ENCODE peak calls at places on chromosomes 16 and 17, in five cellular contexts. Y is lung, M is GM23338, V is MM.1S, F is fibroblast of mammary gland. U is an unnamed sample.

GRCh38 chr17:35895602-35896001 is 15.4 kb upstream of the CCL5 start:
- DNase-seq in Y (no peak), M (no peak), V (no peak), F (no peak), U (no peak)

GRCh38 chr16:57823836-57824235 is 21.5 kb upstream of the KIFC3 start:
- DNase-seq in Y (no peak), M (no peak), V (no peak), F (no peak), U (no peak)

GRCh38 chr16:56600398-56600999 is 7.9 kb upstream of the MT2A start:
- DNase-seq in Y (no peak), M (peak; percentile 80), V (peak; percentile 66), F (peak; percentile 73), U (no peak)

GRCh38 chr17:77214743-77215142 is 74.0 kb downstream of the SEC14L1 start:
- DNase-seq in Y (peak; percentile 48), M (peak; percentile 79), V (no peak), F (peak; percentile 34), U (no peak)

GRCh38 chr16:86406056-86406455 is 104.3 kb upstream of the FOXF1 start:
- DNase-seq in Y (no peak), M (no peak), V (no peak), F (no peak), U (no peak)

GRCh38 chr17:34667656-34668055 is 88.3 kb downstream of the TMEM132E start:
- DNase-seq in Y (no peak), M (no peak), V (no peak), F (no peak), U (no peak)

GRCh38 chr16:67279296-67280089 is at the start of gene PLEKHG4:
- DNase-seq in Y (peak; percentile 76), M (peak; percentile 86), V (peak; percentile 87), F (peak; percentile 74), U (peak; percentile 86)

GRCh38 chr16:20377181-20377580 is 24.7 kb upstream of the UMOD start:
- DNase-seq in Y (no peak), M (no peak), V (no peak), F (no peak), U (no peak)

GRCh38 chr16:84569382-84569987 is 48.4 kb downstream of the COTL1 start:
- DNase-seq in Y (peak; percentile 40), M (no peak), V (no peak), F (no peak), U (no peak)

GRCh38 chr17:37791434-37791833 is 46.6 kb upstream of the HNF1B start:
- DNase-seq in Y (no peak), M (peak; percentile 59), V (peak; percentile 77), F (peak; percentile 51), U (peak; percentile 53)

GRCh38 chr17:9274973-9275372 is 253.7 kb downstream of the NTN1 start:
- DNase-seq in Y (no peak), M (no peak), V (no peak), F (no peak), U (no peak)

GRCh38 chr17:75773121-75773807 is 8.3 kb upstream of the GALK1 start:
- DNase-seq in Y (no peak), M (no peak), V (no peak), F (no peak), U (no peak)

GRCh38 chr16:12210258-12210880 is 233.8 kb downstream of the SNX29 start:
- DNase-seq in Y (no peak), M (no peak), V (no peak), F (no peak), U (no peak)

GRCh38 chr16:80100846-80101451 is 439.8 kb upstream of the DYNLRB2 start:
- DNase-seq in Y (no peak), M (no peak), V (peak; percentile 18), F (no peak), U (no peak)

GRCh38 chr17:35074711-35075707 is 11.5 kb upstream of the RFFL start:
- DNase-seq in Y (no peak), M (no peak), V (no peak), F (no peak), U (no peak)

GRCh38 chr16:82832861-82833260 is 206.1 kb downstream of the CDH13 start:
- DNase-seq in Y (no peak), M (no peak), V (no peak), F (peak; percentile 87), U (no peak)

GRCh38 chr17:333626-334396 is 18.8 kb downstream of the RPH3AL start:
- DNase-seq in Y (peak; percentile 54), M (peak; percentile 57), V (no peak), F (peak; percentile 10), U (no peak)

GRCh38 chr16:11619327-11619851 is 32.7 kb upstream of the LITAF start:
- DNase-seq in Y (no peak), M (no peak), V (peak; percentile 93), F (no peak), U (peak; percentile 52)

GRCh38 chr17:4479340-4479981 is 19.2 kb upstream of the SPNS2 start:
- DNase-seq in Y (no peak), M (no peak), V (no peak), F (no peak), U (no peak)

GRCh38 chr17:7848131-7848579 is 6.7 kb upstream of the TMEM88 start:
- DNase-seq in Y (no peak), M (no peak), V (no peak), F (no peak), U (no peak)

GRCh38 chr16:24035127-24035842 is 199.5 kb downstream of the PRKCB start:
- DNase-seq in Y (no peak), M (no peak), V (no peak), F (no peak), U (no peak)

GRCh38 chr17:44385287-44386181 is 3.9 kb downstream of the ITGA2B start:
- DNase-seq in Y (peak; percentile 78), M (peak; percentile 96), V (peak; percentile 76), F (peak; percentile 51), U (peak; percentile 87)
- TF ChIP-seq CTCF in Y (no peak), M (peak; percentile 34), V (peak; percentile 19), F (no peak), U (peak; percentile 31)

DNA sequence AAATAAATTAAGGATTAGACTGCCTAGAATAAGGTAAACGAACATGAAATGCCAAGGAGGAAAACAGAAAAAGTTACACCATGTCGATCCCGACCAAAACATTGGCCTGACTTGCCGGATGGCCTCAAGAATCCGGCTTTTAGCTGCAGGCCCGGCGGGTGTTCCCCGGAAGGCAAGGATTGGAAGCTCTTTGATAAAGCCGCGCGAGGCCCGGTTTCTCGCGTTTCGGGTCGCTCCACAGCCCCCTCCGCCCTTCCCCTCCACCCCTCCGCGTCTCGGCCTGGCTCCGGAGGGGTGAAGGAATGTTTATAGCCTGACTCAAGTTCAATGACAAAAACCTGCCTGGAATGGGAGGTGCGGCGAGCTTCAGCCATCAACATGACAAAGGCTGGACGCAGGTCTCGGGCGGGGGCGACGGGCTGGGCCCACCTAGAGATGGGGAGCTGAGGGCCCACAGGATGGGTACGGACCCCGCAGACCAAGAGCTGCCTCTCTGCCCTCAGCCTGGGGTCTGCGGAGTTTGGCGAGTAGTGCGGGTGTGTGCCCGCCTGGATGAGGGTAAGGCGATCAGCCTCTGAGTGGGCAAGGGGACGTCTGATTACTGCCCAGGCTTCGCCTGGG is 2.6 kb downstream of the PRAC1 start:
- DNase-seq in Y (no peak), M (peak; percentile 95), V (no peak), F (no peak), U (no peak)
- H3K4me3 ChIP-seq in Y (no peak overlapping the region), M (peak overlapping the region; percentile 57), V (no peak overlapping the region), F (no peak overlapping the region), U (no peak overlapping the region)

GRCh38 chr17:48322060-48322459 is 108.0 kb downstream of the SKAP1 start:
- DNase-seq in Y (no peak), M (no peak), V (no peak), F (peak; percentile 28), U (no peak)
- TF ChIP-seq CTCF in Y (no peak), M (no peak), V (peak; percentile 14), F (peak; percentile 26), U (no peak)

GRCh38 chr17:41771389-41772206 is 14.9 kb downstream of the JUP start:
- DNase-seq in Y (no peak), M (no peak), V (no peak), F (no peak), U (no peak)

GRCh38 chr17:41773190-41773588 is 13.3 kb downstream of the JUP start:
- DNase-seq in Y (peak; percentile 63), M (peak; percentile 67), V (no peak), F (peak; percentile 86), U (no peak)

GRCh38 chr17:41773731-41774193 is 12.7 kb downstream of the JUP start:
- DNase-seq in Y (no peak), M (no peak), V (no peak), F (no peak), U (no peak)

GRCh38 chr17:41772218-41772585 is 14.3 kb downstream of the JUP start:
- DNase-seq in Y (peak; percentile 72), M (peak; percentile 87), V (no peak), F (no peak), U (no peak)

DNA sequence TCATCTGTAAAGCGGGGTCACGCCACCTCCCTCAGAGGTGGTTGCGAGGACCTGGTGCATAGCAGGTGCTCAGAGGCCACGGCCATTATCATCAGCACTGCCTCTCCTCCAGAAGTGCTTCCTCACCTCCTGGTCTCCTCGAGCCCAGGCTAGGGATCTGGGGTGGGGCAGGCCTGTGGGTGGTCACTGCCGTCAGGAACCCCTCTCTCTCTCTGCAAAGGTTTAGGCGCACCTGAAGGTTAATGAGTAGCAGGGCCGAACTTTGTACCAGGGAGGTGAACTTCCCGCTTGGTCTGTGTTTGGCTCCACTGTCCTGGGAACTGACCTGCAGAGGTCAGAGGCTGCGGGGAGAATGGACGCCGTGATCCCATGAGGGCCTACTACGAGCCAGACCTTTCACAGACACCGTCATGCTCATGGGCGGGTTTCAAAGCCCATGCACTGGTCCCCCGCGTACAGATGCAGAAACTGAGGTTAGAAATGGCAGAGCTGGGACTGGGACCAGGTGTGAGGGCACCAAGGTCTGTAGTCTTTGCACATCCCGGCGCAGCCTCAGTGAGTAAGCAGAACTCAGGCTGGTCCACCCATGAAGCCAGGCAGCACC is 13.8 kb downstream of the JUP start:
- DNase-seq in Y (no peak), M (no peak), V (no peak), F (no peak), U (no peak)
- H3K4me3 ChIP-seq in Y (no peak overlapping the region), M (peak overlapping the region; percentile 13), V (no peak overlapping the region), F (no peak overlapping the region), U (no peak overlapping the region)

GRCh38 chr16:29842732-29843346 is 20.2 kb downstream of the CDIPT start:
- DNase-seq in Y (no peak), M (no peak), V (no peak), F (no peak), U (no peak)
- TF ChIP-seq CTCF in Y (no peak), M (peak; percentile 19), V (no peak), F (peak; percentile 14), U (no peak)

DNA sequence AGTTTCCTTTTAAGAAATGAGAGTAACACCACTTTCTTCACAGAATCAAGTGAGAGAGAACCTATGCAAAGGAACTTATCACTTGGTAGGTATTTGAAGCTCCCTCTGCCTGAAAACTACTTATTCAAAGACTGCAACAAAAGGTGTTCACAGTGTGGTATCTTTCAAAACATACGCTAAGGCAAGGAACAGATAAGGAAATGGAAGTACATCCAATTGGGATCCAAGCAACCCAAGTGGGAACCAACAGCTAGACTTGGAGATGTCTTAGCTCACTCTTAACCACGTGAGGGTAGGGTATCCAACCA is 431 bp upstream of the PPM1E start:
- DNase-seq in Y (no peak), M (no peak), V (no peak), F (no peak), U (no peak)
- H3K4me3 ChIP-seq in Y (no peak overlapping the region), M (peak overlapping the region; percentile 89), V (peak overlapping the region; percentile 70), F (no peak overlapping the region), U (peak overlapping the region; percentile 62)